ENCODE peak calls at places on chromosomes 6 and 20, in four cellular contexts. E is sigmoid colon, A is fibroblast of pulmonary artery, N is NB4. R is an unnamed sample.

GRCh38 chr6:166629628-166630027 is 2.6 kb upstream of the RPS6KA2 start:
- DNase-seq in E (no peak), A (peak), N (peak), R (peak)

GRCh38 chr20:49336786-49337185 is 58.9 kb upstream of the ZNFX1 start:
- DNase-seq in E (no peak), A (no peak), N (no peak), R (no peak)

GRCh38 chr6:31968791-31969711 is 2.9 kb downstream of the DXO start:
- DNase-seq in E (peak), A (no peak), N (no peak), R (no peak)

GRCh38 chr6:158894192-158894591 is 75.0 kb upstream of the EZR start:
- DNase-seq in E (no peak), A (peak), N (no peak), R (peak)

GRCh38 chr20:50029697-50030428 is 47.1 kb downstream of the SNAI1 start:
- DNase-seq in E (peak), A (peak), N (peak), R (peak)

GRCh38 chr6:9095671-9096260 is 660.4 kb upstream of the SLC35B3 start:
- DNase-seq in E (no peak), A (no peak), N (no peak), R (no peak)

GRCh38 chr6:113375950-113376846 is 480.9 kb upstream of the MARCKS start:
- DNase-seq in E (no peak), A (peak), N (no peak), R (peak)

GRCh38 chr20:2527762-2528161 is 8.6 kb upstream of the TMC2 start:
- DNase-seq in E (no peak), A (no peak), N (no peak), R (no peak)

GRCh38 chr6:88295663-88296062 is 129.5 kb upstream of the CNR1 start:
- DNase-seq in E (no peak), A (no peak), N (no peak), R (no peak)

GRCh38 chr6:98847767-98848538 is 13.6 kb downstream of the POU3F2 start:
- DNase-seq in E (peak), A (no peak), N (no peak), R (no peak)

GRCh38 chr20:2236266-2236665 is 59.5 kb upstream of the TGM3 start:
- DNase-seq in E (no peak), A (peak), N (no peak), R (peak)

GRCh38 chr20:39152126-39152525 is 190.0 kb downstream of the DHX35 start:
- DNase-seq in E (no peak), A (no peak), N (no peak), R (no peak)

GRCh38 chr6:45637611-45638257 is 260.0 kb upstream of the SUPT3H start:
- DNase-seq in E (peak), A (no peak), N (no peak), R (no peak)

GRCh38 chr6:48068326-48069191 is 42.4 kb downstream of the PTCHD4 start:
- DNase-seq in E (no peak), A (no peak), N (no peak), R (no peak)

GRCh38 chr6:11232177-11232967 is at the start of gene NEDD9:
- DNase-seq in E (peak), A (peak), N (peak), R (peak)

GRCh38 chr6:128202169-128202765 is 301.4 kb upstream of the THEMIS start:
- DNase-seq in E (no peak), A (no peak), N (no peak), R (no peak)

GRCh38 chr6:100472674-100473073 is 8.0 kb upstream of the SIM1 start:
- DNase-seq in E (no peak), A (no peak), N (no peak), R (peak)

GRCh38 chr6:143579703-143580102 is 68.2 kb upstream of the FUCA2 start:
- DNase-seq in E (peak), A (peak), N (no peak), R (peak)

GRCh38 chr20:47785321-47785899 is at the start of gene SULF2:
- DNase-seq in E (no peak), A (peak), N (no peak), R (no peak)

GRCh38 chr6:46329568-46329967 is 158.8 kb upstream of the ENPP5 start:
- DNase-seq in E (no peak), A (peak), N (no peak), R (no peak)

GRCh38 chr6:129287778-129288177 is 404.8 kb downstream of the LAMA2 start:
- DNase-seq in E (no peak), A (no peak), N (no peak), R (no peak)

GRCh38 chr6:110545081-110545872 is 68.9 kb upstream of the SLC22A16 start:
- DNase-seq in E (no peak), A (no peak), N (no peak), R (no peak)

GRCh38 chr6:118660218-118660569 is 8.8 kb upstream of the CEP85L start:
- DNase-seq in E (no peak), A (peak), N (peak), R (no peak)

GRCh38 chr6:36120539-36120938 is 9.8 kb upstream of the MAPK13 start:
- DNase-seq in E (peak), A (no peak), N (peak), R (no peak)
- TF ChIP-seq CTCF in E (no peak), A (no peak), N (no peak), R (no peak)

DNA sequence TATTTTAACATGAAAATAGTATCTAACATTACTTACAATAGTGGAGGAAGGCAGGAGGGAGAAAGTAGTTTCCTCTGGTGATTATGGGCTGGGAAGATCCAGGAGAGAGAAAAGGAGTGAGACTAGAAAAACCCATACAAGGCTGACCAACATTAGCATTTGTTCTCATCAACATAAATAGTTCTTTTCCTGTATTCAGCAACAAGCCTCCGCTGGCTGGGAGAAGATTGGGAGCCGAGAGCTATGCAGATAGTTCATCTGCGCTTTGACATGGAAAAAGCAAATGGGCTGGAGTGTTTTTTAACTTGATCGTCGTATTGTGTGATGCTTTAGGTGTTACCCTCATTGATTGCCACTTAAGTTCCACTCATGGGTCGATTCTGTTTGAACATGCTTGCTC is 239.4 kb downstream of the PHACTR1 start:
- DNase-seq in E (no peak), A (no peak), N (no peak), R (no peak)
- TF ChIP-seq CTCF in E (no peak), A (no peak), N (no peak), R (no peak)

DNA sequence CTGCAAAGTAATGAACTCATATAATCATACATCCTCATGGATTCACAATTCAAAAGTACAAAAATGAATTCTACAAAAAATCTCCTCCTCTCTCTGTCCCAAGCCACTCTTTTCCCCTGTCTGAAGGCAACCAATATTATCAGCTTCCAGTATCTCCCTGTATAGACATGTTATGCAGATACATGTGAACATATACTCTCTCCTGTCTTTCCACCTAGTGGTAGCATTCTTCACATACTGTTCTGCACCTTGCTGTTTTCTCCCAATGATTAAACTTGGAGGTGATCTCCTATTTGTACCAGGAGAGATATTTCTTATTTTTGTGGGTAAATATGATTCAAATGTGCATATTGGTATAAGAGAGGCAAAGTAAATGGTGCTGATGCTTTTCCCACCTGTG is 416.4 kb downstream of the EPM2A start:
- DNase-seq in E (no peak), A (no peak), N (no peak), R (no peak)
- TF ChIP-seq CTCF in E (no peak), A (no peak), N (no peak), R (no peak)

GRCh38 chr20:56715309-56715708 is 86.2 kb downstream of the TFAP2C start:
- DNase-seq in E (no peak), A (no peak), N (no peak), R (no peak)

GRCh38 chr20:56720620-56721213 is 91.6 kb downstream of the TFAP2C start:
- DNase-seq in E (no peak), A (no peak), N (no peak), R (no peak)

GRCh38 chr20:56718816-56719215 is 89.7 kb downstream of the TFAP2C start:
- DNase-seq in E (no peak), A (no peak), N (no peak), R (no peak)

GRCh38 chr20:56715902-56716519 is 86.9 kb downstream of the TFAP2C start:
- DNase-seq in E (no peak), A (no peak), N (no peak), R (no peak)

GRCh38 chr20:56716806-56717205 is 87.7 kb downstream of the TFAP2C start:
- DNase-seq in E (no peak), A (no peak), N (no peak), R (no peak)
- TF ChIP-seq CTCF in E (no peak), A (no peak), N (no peak), R (no peak)

GRCh38 chr6:30364591-30364990 is 19.6 kb downstream of the RPP21 start:
- DNase-seq in E (no peak), A (no peak), N (no peak), R (no peak)
- TF ChIP-seq CTCF in E (no peak), A (no peak), N (peak), R (no peak)

GRCh38 chr6:33428219-33428890 is 8.5 kb downstream of the SYNGAP1 start:
- DNase-seq in E (no peak), A (peak), N (peak), R (no peak)
- TF ChIP-seq CTCF in E (no peak), A (peak), N (peak), R (no peak)

DNA sequence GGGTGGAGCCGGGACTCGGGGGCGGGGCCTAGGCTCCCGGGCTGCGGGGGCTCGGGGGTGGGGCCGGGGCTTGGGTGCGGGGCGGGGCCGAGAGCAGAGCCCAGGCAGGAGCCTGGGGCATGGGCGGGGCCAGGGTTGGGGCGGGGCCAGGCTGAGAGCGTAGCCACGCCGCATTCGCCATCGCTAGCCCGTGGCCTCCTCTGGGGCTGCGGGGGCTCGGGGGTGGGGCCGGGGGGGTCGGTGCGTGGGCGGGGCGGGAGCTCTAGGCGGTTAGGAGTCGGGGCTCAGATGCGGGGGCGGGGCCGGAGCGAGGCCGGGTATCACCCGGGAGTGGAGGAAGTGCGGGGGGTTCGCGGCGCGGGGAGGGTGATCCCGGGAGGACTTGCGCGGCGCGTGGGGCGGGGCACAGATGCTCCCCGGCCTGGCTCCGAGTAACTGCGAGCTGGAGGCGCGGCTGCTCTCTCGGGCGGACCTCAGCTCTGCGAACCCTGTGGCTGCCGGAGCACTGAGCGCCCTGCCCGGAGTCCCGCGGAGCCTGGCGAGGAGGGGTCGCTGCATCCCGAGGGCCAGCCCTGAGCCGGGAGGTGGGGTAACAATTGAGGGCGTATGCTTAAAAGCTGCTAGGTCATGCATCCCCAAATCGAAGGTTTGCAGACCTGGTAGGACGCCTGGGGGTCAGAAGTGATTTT is 434 bp upstream of the ECI2 start:
- DNase-seq in E (peak), A (peak), N (peak), R (peak)
- TF ChIP-seq CTCF in E (no peak), A (no peak), N (no peak), R (no peak)

DNA sequence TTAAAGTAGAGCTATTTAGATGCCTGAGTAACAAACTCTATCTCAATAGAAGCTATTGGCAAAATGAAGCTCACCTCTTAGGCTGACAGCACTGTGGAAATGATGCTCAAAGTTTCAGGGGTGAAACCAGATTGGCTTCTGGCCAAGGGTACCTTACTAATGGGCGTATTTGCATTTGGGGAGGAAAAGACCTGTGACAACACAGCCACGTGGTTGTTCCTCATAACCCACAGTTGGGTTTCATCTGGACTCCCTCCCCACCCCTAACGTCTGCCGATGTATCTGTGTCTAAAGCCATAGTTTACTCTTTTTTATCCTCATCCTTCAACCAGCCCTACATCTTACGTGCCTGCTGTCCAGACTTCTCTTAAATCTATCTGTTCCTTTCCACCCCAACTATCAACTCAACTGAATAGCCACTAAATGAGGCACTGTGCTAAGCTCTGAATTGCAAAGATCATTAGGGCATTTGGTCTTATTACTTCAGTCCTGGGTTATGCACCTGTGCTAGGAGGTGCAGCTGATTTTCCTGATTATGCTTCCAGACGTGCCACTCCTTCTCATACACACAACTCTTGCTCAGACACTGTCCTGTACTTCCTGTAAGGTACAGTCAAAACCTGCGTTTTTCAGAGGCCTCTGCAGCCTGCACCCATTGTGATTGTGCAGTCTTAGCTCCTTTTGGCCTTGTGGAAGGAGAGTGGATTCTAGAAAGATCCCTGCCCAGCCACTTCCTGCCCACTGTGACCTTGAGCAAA is 80.6 kb upstream of the ARMC2 start:
- DNase-seq in E (no peak), A (no peak), N (no peak), R (no peak)
- TF ChIP-seq CTCF in E (no peak), A (no peak), N (no peak), R (no peak)

GRCh38 chr6:24668997-24669361 is 2.1 kb downstream of the ACOT13 start:
- DNase-seq in E (no peak), A (no peak), N (no peak), R (no peak)

GRCh38 chr6:24666616-24667377 is at the start of the genes ACOT13 and TDP2:
- DNase-seq in E (peak), A (peak), N (peak), R (peak)

GRCh38 chr6:24666097-24666615 is 543 bp downstream of the TDP2 start:
- DNase-seq in E (peak), A (peak), N (peak), R (peak)

GRCh38 chr6:24664049-24664987 is 2.4 kb downstream of the TDP2 start:
- DNase-seq in E (no peak), A (no peak), N (no peak), R (no peak)

DNA sequence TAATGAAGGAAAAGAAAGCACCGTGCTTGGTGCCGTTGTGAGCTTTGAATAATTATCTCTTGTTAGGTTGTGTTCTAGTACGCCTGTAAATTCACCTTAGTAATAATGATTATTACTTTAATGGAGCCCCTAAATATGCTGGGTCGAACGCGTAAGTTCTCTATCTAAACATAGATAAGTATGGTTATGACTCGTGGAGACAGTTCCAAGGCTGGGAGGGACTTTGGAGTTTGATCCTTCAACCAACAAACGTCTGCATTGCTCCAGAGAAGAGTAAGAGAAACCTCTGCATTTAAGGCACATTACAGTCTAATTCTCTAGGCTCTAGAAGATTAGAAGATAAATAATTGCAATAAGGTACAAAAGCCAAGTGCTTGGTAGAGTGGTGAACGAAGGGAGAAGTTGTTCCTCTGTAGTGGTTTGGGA is 514 bp downstream of the ACOT13 start:
- DNase-seq in E (no peak), A (peak), N (peak), R (peak)
- TF ChIP-seq CTCF in E (no peak), A (no peak), N (no peak), R (no peak)

GRCh38 chr6:34030831-34031566 is 114.9 kb downstream of the GRM4 start:
- DNase-seq in E (no peak), A (no peak), N (no peak), R (no peak)
- TF ChIP-seq CTCF in E (no peak), A (no peak), N (no peak), R (no peak)

R was measured in IMR-90.